ENCODE peak calls at places on chromosomes 4 and X, in ten cellular contexts. Q, R, V, O, N, T, W, M, A and H are unnamed samples.

GRCh38 chr4:128776794-128777216 is 32.7 kb upstream of the JADE1 start:
- DNase-seq in R (no peak), Q (peak), O (no peak), T (peak), V (no peak), W (no peak), A (no peak), N (peak), M (no peak), H (no peak)

GRCh38 chr4:88275516-88275915 is 8.8 kb downstream of the PPM1K start:
- DNase-seq in R (no peak), T (peak), N (no peak), A (no peak), Q (no peak), W (no peak), V (no peak), M (no peak), O (no peak), H (no peak)

GRCh38 chr4:138749303-138749702 is 266.3 kb upstream of the NOCT start:
- DNase-seq in W (no peak), R (no peak), T (peak), M (no peak), Q (no peak), O (no peak), V (no peak), A (no peak), N (no peak), H (no peak)

GRCh38 chr4:102569200-102569599 is 68.0 kb downstream of the NFKB1 start:
- DNase-seq in A (no peak), N (no peak), O (no peak), V (no peak), W (no peak), T (no peak), M (no peak), R (no peak), Q (no peak), H (no peak)

GRCh38 chr4:110852793-110853192 is 229.9 kb upstream of the PITX2 start:
- DNase-seq in O (no peak), A (no peak), T (no peak), M (no peak), R (no peak), V (no peak), N (no peak), W (no peak), Q (no peak), H (no peak)

GRCh38 chr4:80213117-80213815 is 16.0 kb downstream of the PRDM8 start:
- DNase-seq in R (no peak), M (no peak), T (peak), Q (no peak), O (no peak), W (no peak), N (no peak), A (no peak), V (peak), H (no peak)

GRCh38 chr4:132195181-132195580 is 953.9 kb upstream of the PCDH10 start:
- DNase-seq in N (no peak), R (no peak), T (peak), M (no peak), V (no peak), O (no peak), Q (no peak), A (no peak), W (no peak), H (no peak)

GRCh38 chr4:7973545-7973981 is 33.9 kb upstream of the AFAP1 start:
- DNase-seq in O (no peak), M (no peak), A (no peak), N (peak), V (no peak), Q (no peak), W (no peak), T (peak), R (no peak), H (no peak)

GRCh38 chr4:17811078-17811603 is 362 bp downstream of the NCAPG start:
- DNase-seq in T (no peak), R (no peak), M (no peak), Q (no peak), N (no peak), A (no peak), V (no peak), W (peak), O (peak), H (no peak)

GRCh38 chr4:108512615-108513505 is 107.5 kb upstream of the RPL34 start:
- DNase-seq in T (peak), V (peak), M (peak), R (peak), O (no peak), N (no peak), W (no peak), A (no peak), Q (no peak), H (peak)

GRCh38 chr4:84814100-84814750 is 152.3 kb downstream of the WDFY3 start:
- DNase-seq in A (no peak), M (no peak), V (peak), Q (peak), W (no peak), T (peak), O (no peak), N (peak), R (no peak), H (peak)

GRCh38 chr4:150769235-150769634 is 187.3 kb downstream of the MAB21L2 start:
- DNase-seq in R (no peak), T (peak), M (no peak), Q (no peak), W (no peak), A (no peak), O (no peak), N (peak), V (no peak), H (peak)

GRCh38 chr4:56876264-56876663 is 31.4 kb upstream of the REST start:
- DNase-seq in W (no peak), A (no peak), R (no peak), O (no peak), V (no peak), T (no peak), M (no peak), Q (no peak), N (no peak), H (no peak)

GRCh38 chrX:79259073-79259689 is 108.0 kb downstream of the ITM2A start:
- DNase-seq in Q (no peak), W (peak), V (no peak), O (no peak), R (peak), T (no peak), M (no peak), A (no peak), N (no peak), H (no peak)

GRCh38 chrX:20263474-20263873 is 3.2 kb downstream of the RPS6KA3 start:
- DNase-seq in V (no peak), Q (no peak), T (peak), M (no peak), O (no peak), W (no peak), A (no peak), N (no peak), R (no peak), H (no peak)

GRCh38 chrX:105282077-105282476 is 61.6 kb upstream of the TEX13A start:
- DNase-seq in T (peak), A (no peak), W (no peak), V (no peak), N (no peak), R (no peak), O (no peak), Q (no peak), M (no peak), H (no peak)

GRCh38 chr4:170014359-170015008 is 11.7 kb downstream of the MFAP3L start:
- DNase-seq in R (no peak), W (no peak), A (no peak), V (no peak), N (no peak), Q (no peak), O (no peak), T (peak), M (no peak), H (no peak)

GRCh38 chr4:52836120-52836519 is 26.0 kb upstream of the RASL11B start:
- DNase-seq in V (no peak), W (no peak), M (no peak), N (no peak), O (no peak), A (no peak), Q (no peak), R (no peak), T (no peak), H (no peak)

GRCh38 chr4:55068522-55068921 is 56.9 kb downstream of the KDR start:
- DNase-seq in A (no peak), N (no peak), V (no peak), T (no peak), M (no peak), O (no peak), Q (no peak), R (no peak), W (no peak), H (no peak)

GRCh38 chr4:3502941-3503936 is 29.0 kb downstream of the LRPAP1 start:
- DNase-seq in Q (no peak), R (no peak), M (no peak), O (no peak), T (no peak), V (no peak), W (no peak), A (no peak), N (no peak), H (no peak)

GRCh38 chrX:82732861-82733260 is 775.2 kb upstream of the POU3F4 start:
- DNase-seq in Q (no peak), W (no peak), R (no peak), M (no peak), T (no peak), N (no peak), V (no peak), A (no peak), O (no peak), H (no peak)

GRCh38 chr4:48275247-48275646 is 5.6 kb upstream of the TEC start:
- DNase-seq in Q (no peak), M (no peak), R (no peak), A (no peak), V (peak), O (no peak), T (no peak), N (no peak), W (no peak), H (no peak)

GRCh38 chrX:150569155-150569477 is 695 bp downstream of the MTM1 start:
- DNase-seq in R (no peak), W (peak), O (no peak), A (no peak), T (peak), V (no peak), M (no peak), Q (no peak), N (no peak), H (no peak)

GRCh38 chr4:27001398-27002164 is 140.9 kb downstream of the STIM2 start:
- DNase-seq in O (no peak), W (no peak), Q (no peak), R (no peak), A (no peak), M (no peak), V (no peak), N (no peak), T (no peak), H (no peak)

GRCh38 chr4:931960-932712 is at the start of the genes GAK and TMEM175:
- DNase-seq in M (peak), R (peak), O (peak), V (peak), Q (peak), T (peak), N (peak), A (peak), W (peak), H (peak)

GRCh38 chrX:138745215-138745614 is 33.7 kb upstream of the FGF13 start:
- DNase-seq in R (no peak), W (no peak), T (peak), A (no peak), M (peak), O (no peak), Q (no peak), N (peak), V (peak), H (peak)

GRCh38 chr4:48341776-48342558 is 638 bp downstream of the SLAIN2 start:
- DNase-seq in O (no peak), N (peak), V (peak), M (peak), Q (no peak), A (peak), R (peak), W (peak), T (peak), H (peak)

GRCh38 chr4:89254847-89255246 is 52.8 kb downstream of the GPRIN3 start:
- DNase-seq in O (peak), T (no peak), M (no peak), V (peak), W (peak), A (peak), N (no peak), R (peak), Q (no peak), H (peak)